ENCODE peak calls at places on chromosomes 12 and 14, in four cellular contexts. X, I, M and T are unnamed samples.

GRCh38 chr12:71475280-71475679 is 35.7 kb downstream of the LGR5 start:
- DNase-seq in I (no peak), M (no peak), X (no peak), T (no peak)

GRCh38 chr12:218728-219590 is 5.0 kb upstream of the SLC6A12 start:
- DNase-seq in M (no peak), X (no peak), I (no peak), T (no peak)

GRCh38 chr14:41062826-41063225 is 543.9 kb upstream of the LRFN5 start:
- DNase-seq in I (peak; percentile 26), M (no peak), X (no peak), T (no peak)

GRCh38 chr14:66508547-66508845 is 549 bp downstream of the GPHN start:
- DNase-seq in I (no peak), M (no peak), X (no peak), T (no peak)

GRCh38 chr14:101500061-101500460 is 61.2 kb upstream of the DIO3 start:
- DNase-seq in M (no peak), I (no peak), X (no peak), T (no peak)

GRCh38 chr12:50806176-50806575 is 36.5 kb upstream of the TMPRSS12 start:
- DNase-seq in M (no peak), X (no peak), I (no peak), T (no peak)

GRCh38 chr14:68703093-68703492 is 89.8 kb downstream of the ZFP36L1 start:
- DNase-seq in M (no peak), X (no peak), I (peak; percentile 84), T (no peak)

GRCh38 chr14:67251573-67252226 is 10.5 kb downstream of the PALS1 start:
- DNase-seq in M (no peak), X (no peak), I (peak; percentile 84), T (no peak)

GRCh38 chr14:89845346-89845745 is 109.2 kb downstream of the EFCAB11 start:
- DNase-seq in I (peak; percentile 97), X (no peak), M (no peak), T (no peak)

GRCh38 chr14:91253795-91254323 is 9.4 kb upstream of the GPR68 start:
- DNase-seq in X (no peak), M (no peak), I (no peak), T (no peak)
- H3K27ac ChIP-seq in X (no peak overlapping the region), M (peak overlapping the region; percentile 57), I (no peak overlapping the region), T (peak overlapping the region; percentile 18)

GRCh38 chr12:34396861-34397590 is 374.7 kb downstream of the ALG10 start:
- DNase-seq in M (no peak), I (no peak), X (no peak), T (peak; percentile 12)

GRCh38 chr12:34397591-34398365 is 375.5 kb downstream of the ALG10 start:
- DNase-seq in X (peak; percentile 1), I (no peak), M (no peak), T (peak; percentile 19)

GRCh38 chr12:34398706-34399630 is 376.7 kb downstream of the ALG10 start:
- DNase-seq in X (no peak), I (no peak), M (peak; percentile 0), T (peak; percentile 51)

GRCh38 chr12:34399631-34400422 is 377.5 kb downstream of the ALG10 start:
- DNase-seq in X (no peak), M (no peak), I (no peak), T (peak; percentile 9)

GRCh38 chr12:34398366-34398705 is 376.0 kb downstream of the ALG10 start:
- DNase-seq in X (no peak), I (no peak), M (peak; percentile 0), T (peak; percentile 2)
- H3K9me3 ChIP-seq in X (no peaks in the 10 kb centered on the region), I (no peaks in the 10 kb centered on the region), M (no peaks in the 10 kb centered on the region), T (peaks cover 15% of the 10 kb centered on the region)

GRCh38 chr14:52307376-52307775 is 6.7 kb upstream of the PTGER2 start:
- DNase-seq in M (no peak), I (no peak), X (no peak), T (no peak)
- H3K27ac ChIP-seq in M (no peak overlapping the region), I (no peak overlapping the region), X (no peak overlapping the region), T (no peak overlapping the region)

DNA sequence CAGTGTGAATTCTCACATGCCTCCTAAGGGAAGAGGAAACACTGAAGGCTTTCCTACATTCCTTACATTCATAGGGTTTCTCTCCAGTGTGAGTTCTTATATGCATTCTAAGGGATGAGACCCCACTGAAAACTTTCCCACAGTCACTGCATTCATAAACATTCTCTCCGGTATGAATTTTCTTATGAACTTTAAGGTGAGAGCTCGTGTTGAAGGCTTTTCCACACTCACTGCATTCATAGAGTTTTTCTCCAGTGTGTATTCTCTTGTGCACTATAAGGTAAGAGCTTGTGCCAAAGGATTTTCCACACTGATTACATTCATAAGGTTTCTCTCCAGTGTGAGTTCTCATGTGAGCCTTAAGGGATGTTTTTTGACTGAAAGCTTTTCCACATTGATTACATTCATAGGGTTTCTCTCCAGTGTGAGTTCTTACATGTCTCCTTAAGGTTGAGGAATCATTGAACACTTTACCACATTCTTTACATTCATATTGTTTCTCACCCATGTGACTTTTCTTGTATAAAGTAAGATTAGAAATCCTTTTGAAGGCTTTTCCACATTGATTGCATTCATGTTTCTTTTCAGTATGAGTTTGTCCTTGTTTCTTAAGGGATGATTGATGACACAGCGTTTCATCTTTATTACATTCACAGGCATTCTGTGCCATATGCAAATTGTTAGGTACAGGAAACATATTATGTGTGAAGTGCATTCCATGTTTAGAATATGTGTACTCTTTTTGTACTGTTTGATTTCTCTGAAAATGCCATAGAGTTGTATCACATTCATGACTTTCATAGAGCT is 9.5 kb downstream of the ZNF891 start:
- DNase-seq in M (no peak), X (no peak), I (no peak), T (no peak)
- H3K9me3 ChIP-seq in M (peaks cover 87% of the 10 kb centered on the region), X (peaks cover 10% of the 10 kb centered on the region), I (no peaks in the 10 kb centered on the region), T (peaks cover 99% of the 10 kb centered on the region)

GRCh38 chr12:54287316-54288157 is 7.0 kb downstream of the HNRNPA1 start:
- DNase-seq in M (no peak), X (no peak), I (no peak), T (no peak)
- H3K27ac ChIP-seq in M (peak overlapping the region; percentile 48), X (no peak overlapping the region), I (no peak overlapping the region), T (no peak overlapping the region)